ENCODE peak calls at places on chromosomes 1 and 21, in six cellular contexts. X, H, L, U, M and R are unnamed samples.

GRCh38 chr1:38336961-38337360 is 290.4 kb upstream of the POU3F1 start:
- DNase-seq in H (no peak), U (no peak), L (no peak), X (no peak), M (no peak), R (no peak)

GRCh38 chr1:246782120-246782900 is 58.1 kb downstream of the SCCPDH start:
- DNase-seq in U (no peak), M (no peak), L (no peak), H (no peak), X (no peak), R (peak)

GRCh38 chr1:162310337-162310736 is 66.3 kb downstream of the SPATA46 start:
- DNase-seq in M (no peak), L (no peak), U (no peak), H (no peak), X (no peak), R (peak)

GRCh38 chr21:46095106-46095719 is 2.7 kb upstream of the COL6A2 start:
- DNase-seq in H (peak), L (no peak), M (no peak), X (peak), U (no peak), R (no peak)

GRCh38 chr1:235102993-235103411 is 25.6 kb downstream of the TOMM20 start:
- DNase-seq in M (no peak), H (no peak), U (no peak), X (no peak), L (no peak), R (peak)

GRCh38 chr1:93595266-93595665 is 86.4 kb downstream of the BCAR3 start:
- DNase-seq in U (no peak), M (no peak), L (no peak), X (peak), H (no peak), R (no peak)

GRCh38 chr1:224707849-224708725 is 92.0 kb downstream of the CNIH3 start:
- DNase-seq in L (no peak), U (peak), H (no peak), X (no peak), M (no peak), R (peak)

GRCh38 chr1:230416430-230416829 is 9.7 kb downstream of the PGBD5 start:
- DNase-seq in X (no peak), M (no peak), H (no peak), L (no peak), U (no peak), R (no peak)

GRCh38 chr21:45843426-45843825 is 138.1 kb upstream of the COL6A1 start:
- DNase-seq in H (no peak), U (no peak), L (no peak), M (no peak), X (no peak), R (no peak)

GRCh38 chr1:212608956-212609700 is 567 bp downstream of the ATF3 start:
- DNase-seq in U (peak), L (no peak), X (peak), H (peak), M (peak), R (peak)

GRCh38 chr21:46411236-46411635 is 47.5 kb upstream of the DIP2A start:
- DNase-seq in X (no peak), M (no peak), U (no peak), H (no peak), L (no peak), R (no peak)

GRCh38 chr1:151060241-151061011 is at the start of gene MLLT11:
- DNase-seq in L (peak), M (no peak), X (peak), H (peak), U (peak), R (no peak)

GRCh38 chr1:37274491-37274890 is 199.9 kb upstream of the ZC3H12A start:
- DNase-seq in H (no peak), X (no peak), L (no peak), M (no peak), U (no peak), R (no peak)

GRCh38 chr1:2322065-2322571 is 69.2 kb downstream of the MORN1 start:
- DNase-seq in L (no peak), H (no peak), M (peak), U (no peak), X (peak), R (peak)
- TF ChIP-seq CTCF in L (no peak), H (no peak), M (no peak), U (no peak), X (no peak), R (peak)

GRCh38 chr1:62361426-62361825 is 42.2 kb upstream of the KANK4 start:
- DNase-seq in H (no peak), M (no peak), X (no peak), U (no peak), L (no peak), R (no peak)
- H3K27ac ChIP-seq in H (no peak), M (no peak), X (no peak), U (no peak), L (no peak), R (no peak)

DNA sequence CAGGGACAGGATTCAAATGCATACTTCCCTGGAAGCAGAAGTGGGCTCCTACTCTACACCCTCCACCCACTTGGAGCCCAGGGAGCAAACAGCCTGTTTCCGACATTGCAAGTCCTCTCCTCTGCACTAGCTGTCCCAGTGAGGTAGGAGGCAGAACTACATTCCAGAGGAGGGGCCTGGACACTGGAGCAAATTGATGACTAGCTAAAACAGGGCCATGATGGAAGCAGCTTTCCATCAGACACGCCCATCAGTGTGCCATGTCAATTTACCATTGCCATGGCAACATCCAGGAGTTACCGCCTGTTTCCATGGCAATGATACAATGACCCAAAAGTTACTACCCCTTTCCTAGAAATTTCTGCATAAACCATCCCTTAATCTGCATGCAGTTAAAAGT is 647.0 kb downstream of the PTPRU start:
- DNase-seq in X (no peak), L (no peak), U (no peak), M (no peak), H (no peak), R (no peak)
- TF ChIP-seq CTCF in X (no peak), L (no peak), U (no peak), M (no peak), H (no peak), R (no peak)

GRCh38 chr1:161081151-161081405 is 8.3 kb downstream of the NECTIN4 start:
- DNase-seq in X (no peak), U (no peak), L (no peak), H (no peak), M (no peak), R (peak)
- H3K27ac ChIP-seq in X (no peak), U (no peak), L (peak), H (no peak), M (no peak), R (peak)

GRCh38 chr1:207077470-207078377 is 10.9 kb upstream of the C4BPB start:
- DNase-seq in X (peak), M (peak), U (no peak), H (no peak), L (peak), R (no peak)
- TF ChIP-seq CTCF in X (peak), M (peak), U (peak), H (peak), L (peak), R (peak)

DNA sequence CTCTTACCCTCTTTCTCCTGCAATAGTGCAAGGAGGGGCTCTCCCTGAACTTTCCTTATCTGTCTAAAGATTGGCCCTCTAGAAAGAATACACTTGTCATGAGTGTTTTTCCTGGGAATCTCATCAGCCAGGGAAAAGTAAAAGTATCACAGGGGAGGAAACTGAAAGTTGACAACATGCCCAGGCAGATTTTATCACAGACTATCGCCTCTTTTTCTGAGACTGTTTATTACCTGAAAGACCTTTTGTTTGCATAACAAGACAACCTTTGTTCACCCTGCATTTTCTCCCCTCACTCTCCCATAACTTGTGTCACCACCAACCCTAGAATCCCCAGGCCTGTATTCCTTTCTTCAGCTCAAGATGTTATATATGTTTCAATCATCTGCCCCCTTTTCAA is 794.7 kb upstream of the ADAMTS5 start:
- DNase-seq in L (no peak), M (no peak), U (no peak), H (no peak), X (no peak), R (no peak)
- H3K27ac ChIP-seq in L (no peak), M (no peak), U (no peak), H (no peak), X (no peak), R (no peak)

GRCh38 chr1:25117233-25117823 is 115.0 kb downstream of the SYF2 start:
- DNase-seq in H (peak), L (peak), U (peak), X (no peak), M (no peak), R (peak)
- TF ChIP-seq CTCF in H (no peak), L (no peak), U (peak), X (no peak), M (peak), R (peak)

GRCh38 chr1:87224209-87224608 is 104.5 kb upstream of the LMO4 start:
- DNase-seq in L (peak), U (no peak), M (peak), X (no peak), H (no peak), R (peak)
- H3K27ac ChIP-seq in L (peak), U (no peak), M (peak), X (no peak), H (no peak), R (peak)

DNA sequence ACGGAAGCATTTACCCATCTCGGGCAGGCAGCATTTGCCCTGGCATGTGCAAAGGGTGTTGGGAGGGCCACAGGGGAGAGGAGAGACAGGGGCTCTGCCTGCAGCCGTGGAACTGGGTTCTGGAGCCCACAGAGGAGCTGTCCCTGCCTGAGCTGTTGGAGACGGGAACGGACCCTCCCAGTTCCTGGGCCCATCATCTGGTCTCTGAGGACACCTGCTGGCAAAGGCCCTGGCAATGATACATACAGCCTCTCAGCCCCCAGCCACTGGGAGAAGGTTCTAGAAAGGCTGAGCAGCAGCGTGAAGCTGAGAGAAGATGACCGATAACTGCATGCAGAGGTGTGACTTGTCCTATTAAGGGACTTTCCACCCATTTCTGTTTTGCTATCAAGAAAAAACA is 31.4 kb downstream of the FAAP20 start:
- DNase-seq in H (no peak), X (no peak), U (no peak), L (no peak), M (no peak), R (no peak)
- TF ChIP-seq CTCF in H (no peak), X (no peak), U (no peak), L (no peak), M (no peak), R (peak)